ENCODE peak calls at places on chromosomes 3 and 15, in five cellular contexts. One of them, this sample, is unnamed.

GRCh38 chr3:71201939-71202338 is 381.6 kb downstream of the FOXP1 start:
- DNase-seq in HL-60: no peak
- DNase-seq in Peyer's patch: peak
- DNase-seq in hepatic stellate cell: peak
- DNase-seq in IMR-90: peak
- DNase-seq in this sample: peak

GRCh38 chr15:68383161-68384074 is 48.5 kb downstream of the ITGA11 start:
- DNase-seq in HL-60: no peak
- DNase-seq in Peyer's patch: no peak
- DNase-seq in hepatic stellate cell: peak
- DNase-seq in IMR-90: peak
- DNase-seq in this sample: peak

GRCh38 chr3:58120075-58120812 is 90.5 kb downstream of the DNASE1L3 start:
- DNase-seq in HL-60: no peak
- DNase-seq in Peyer's patch: no peak
- DNase-seq in hepatic stellate cell: no peak
- DNase-seq in IMR-90: no peak
- DNase-seq in this sample: no peak

GRCh38 chr3:13106308-13106970 is 33.2 kb upstream of the IQSEC1 start:
- DNase-seq in HL-60: no peak
- DNase-seq in Peyer's patch: no peak
- DNase-seq in hepatic stellate cell: peak
- DNase-seq in IMR-90: no peak
- DNase-seq in this sample: peak

GRCh38 chr3:55906896-55907295 is 419.8 kb upstream of the WNT5A start:
- DNase-seq in HL-60: no peak
- DNase-seq in Peyer's patch: no peak
- DNase-seq in hepatic stellate cell: no peak
- DNase-seq in IMR-90: peak
- DNase-seq in this sample: peak

GRCh38 chr15:31352911-31353811 is 26.5 kb downstream of the KLF13 start:
- DNase-seq in HL-60: no peak
- DNase-seq in Peyer's patch: peak
- DNase-seq in hepatic stellate cell: peak
- DNase-seq in IMR-90: peak
- DNase-seq in this sample: peak

GRCh38 chr15:26771168-26771916 is 1.5 kb downstream of the GABRB3 start:
- DNase-seq in HL-60: no peak
- DNase-seq in Peyer's patch: no peak
- DNase-seq in hepatic stellate cell: no peak
- DNase-seq in IMR-90: no peak
- DNase-seq in this sample: peak

GRCh38 chr3:190862209-190863118 is at the start of gene GMNC:
- DNase-seq in HL-60: no peak
- DNase-seq in Peyer's patch: peak
- DNase-seq in hepatic stellate cell: peak
- DNase-seq in IMR-90: peak
- DNase-seq in this sample: peak

GRCh38 chr15:85865070-85865684 is 70.5 kb upstream of the KLHL25 start:
- DNase-seq in HL-60: no peak
- DNase-seq in Peyer's patch: no peak
- DNase-seq in hepatic stellate cell: peak
- DNase-seq in IMR-90: peak
- DNase-seq in this sample: peak

GRCh38 chr3:126416943-126417342 is 22.2 kb downstream of the CFAP100 start:
- DNase-seq in HL-60: no peak
- DNase-seq in Peyer's patch: no peak
- DNase-seq in hepatic stellate cell: no peak
- DNase-seq in IMR-90: no peak
- DNase-seq in this sample: no peak

GRCh38 chr3:60048447-60048848 is 998.6 kb upstream of the CFAP20DC start:
- DNase-seq in HL-60: no peak
- DNase-seq in Peyer's patch: no peak
- DNase-seq in hepatic stellate cell: no peak
- DNase-seq in IMR-90: no peak
- DNase-seq in this sample: no peak

GRCh38 chr3:14875411-14876175 is 56.8 kb downstream of the FGD5 start:
- DNase-seq in HL-60: no peak
- DNase-seq in Peyer's patch: no peak
- DNase-seq in hepatic stellate cell: no peak
- DNase-seq in IMR-90: no peak
- DNase-seq in this sample: no peak

GRCh38 chr15:49015896-49016295 is 30.4 kb downstream of the SECISBP2L start:
- DNase-seq in HL-60: no peak
- DNase-seq in Peyer's patch: no peak
- DNase-seq in hepatic stellate cell: no peak
- DNase-seq in IMR-90: no peak
- DNase-seq in this sample: peak

GRCh38 chr15:77582763-77583162 is 49.9 kb downstream of the LINGO1 start:
- DNase-seq in HL-60: no peak
- DNase-seq in Peyer's patch: no peak
- DNase-seq in hepatic stellate cell: no peak
- DNase-seq in IMR-90: no peak
- DNase-seq in this sample: no peak

GRCh38 chr3:152151216-152151874 is 117.4 kb upstream of the MBNL1 start:
- DNase-seq in HL-60: no peak
- DNase-seq in Peyer's patch: no peak
- DNase-seq in hepatic stellate cell: no peak
- DNase-seq in IMR-90: peak
- DNase-seq in this sample: peak

GRCh38 chr3:192901435-192901834 is 16.2 kb downstream of the MB21D2 start:
- DNase-seq in HL-60: no peak
- DNase-seq in Peyer's patch: no peak
- DNase-seq in hepatic stellate cell: peak
- DNase-seq in IMR-90: peak
- DNase-seq in this sample: peak

GRCh38 chr3:99845999-99846398 is 28.3 kb downstream of the CMSS1 start:
- DNase-seq in HL-60: no peak
- DNase-seq in Peyer's patch: no peak
- DNase-seq in hepatic stellate cell: no peak
- DNase-seq in IMR-90: no peak
- DNase-seq in this sample: peak